ENCODE peak calls at places on chromosomes 7 and 10, in four cellular contexts. J is GM23248; T is activated naive CD4-positive, alpha-beta T cell; E is stromal cell of bone marrow. Y is an unnamed sample.

GRCh38 chr7:37999673-38000072 is 79.2 kb downstream of the EPDR1 start:
- DNase-seq in E (peak; percentile 44), J (no peak), T (no peak), Y (no peak)

GRCh38 chr7:4682621-4683042 is 537 bp downstream of the FOXK1 start:
- DNase-seq in E (no peak), J (peak; percentile 69), T (peak; percentile 24), Y (no peak)

GRCh38 chr10:106711313-106711906 is 453.1 kb downstream of the SORCS1 start:
- DNase-seq in T (no peak), J (peak; percentile 28), E (no peak), Y (no peak)

GRCh38 chr7:79199961-79200360 is 253.5 kb downstream of the MAGI2 start:
- DNase-seq in T (no peak), E (peak; percentile 33), J (peak; percentile 53), Y (no peak)

GRCh38 chr10:3486346-3487065 is 298.5 kb downstream of the KLF6 start:
- DNase-seq in J (peak; percentile 34), E (no peak), T (no peak), Y (no peak)

GRCh38 chr7:81013036-81013435 is 94.2 kb upstream of the SEMA3C start:
- DNase-seq in J (peak; percentile 83), T (no peak), E (peak; percentile 69), Y (peak; percentile 45)

GRCh38 chr10:124629410-124629809 is 114.8 kb downstream of the FAM53B start:
- DNase-seq in T (no peak), J (no peak), E (no peak), Y (no peak)

GRCh38 chr10:99484626-99485581 is 47.8 kb upstream of the NKX2-3 start:
- DNase-seq in T (no peak), J (no peak), E (no peak), Y (no peak)

GRCh38 chr7:101632641-101633040 is 3.5 kb upstream of the MYL10 start:
- DNase-seq in J (peak; percentile 40), T (no peak), E (no peak), Y (no peak)

GRCh38 chr7:75653651-75654050 is 85.1 kb downstream of the HIP1 start:
- DNase-seq in T (no peak), E (no peak), J (no peak), Y (no peak)

GRCh38 chr7:29765392-29765979 is 40.8 kb upstream of the WIPF3 start:
- DNase-seq in T (no peak), E (no peak), J (no peak), Y (no peak)

GRCh38 chr10:112904000-112904399 is 46.0 kb upstream of the TCF7L2 start:
- DNase-seq in T (no peak), J (peak; percentile 37), E (no peak), Y (no peak)

GRCh38 chr10:71817831-71818268 is 33.2 kb downstream of the PSAP start:
- DNase-seq in E (no peak), J (no peak), T (no peak), Y (no peak)

GRCh38 chr7:16721541-16721940 is 32.0 kb upstream of the TSPAN13 start:
- DNase-seq in J (no peak), T (no peak), E (no peak), Y (no peak)

GRCh38 chr10:106078796-106079576 is 1085.5 kb downstream of the SORCS1 start:
- DNase-seq in E (no peak), J (no peak), T (no peak), Y (peak; percentile 43)

GRCh38 chr7:127598318-127598717 is 4.8 kb downstream of the FSCN3 start:
- DNase-seq in T (no peak), J (peak; percentile 29), E (no peak), Y (no peak)

GRCh38 chr10:132066186-132066585 is 440 bp downstream of the JAKMIP3 start:
- DNase-seq in E (no peak), T (no peak), J (peak; percentile 51), Y (no peak)

GRCh38 chr7:1597791-1598190 is 28.0 kb upstream of the PSMG3 start:
- DNase-seq in T (no peak), J (no peak), E (no peak), Y (no peak)

GRCh38 chr7:139808401-139808800 is 20.7 kb upstream of the TBXAS1 start:
- DNase-seq in T (no peak), J (no peak), E (no peak), Y (no peak)